ENCODE peak calls at places on chromosomes 7 and 10, in five cellular contexts. U, Z, M, J and I are unnamed samples.

GRCh38 chr10:17838080-17838634 is 29.0 kb downstream of the MRC1 start:
- DNase-seq in U (no peak), Z (no peak), M (no peak), J (no peak), I (no peak)

GRCh38 chr10:77939561-77940001 is 13.0 kb upstream of the DLG5 start:
- DNase-seq in U (no peak), Z (no peak), M (no peak), J (no peak), I (no peak)

GRCh38 chr7:127612263-127612662 is 5.7 kb downstream of the PAX4 start:
- DNase-seq in U (no peak), Z (no peak), M (no peak), J (no peak), I (no peak)

GRCh38 chr10:31075434-31075833 is 43.8 kb upstream of the ZNF438 start:
- DNase-seq in U (no peak), Z (no peak), M (no peak), J (no peak), I (no peak)

GRCh38 chr7:107939472-107940145 is 48.6 kb downstream of the DLD start:
- DNase-seq in U (no peak), Z (no peak), M (no peak), J (no peak), I (no peak)

GRCh38 chr7:98178321-98178720 is 32.9 kb upstream of the BHLHA15 start:
- DNase-seq in U (no peak), Z (no peak), M (no peak), J (no peak), I (no peak)

GRCh38 chr10:16967000-16967865 is 150.0 kb upstream of the RSU1 start:
- DNase-seq in U (no peak), Z (no peak), M (no peak), J (no peak), I (no peak)

GRCh38 chr7:30898411-30898810 is 13.2 kb upstream of the AQP1 start:
- DNase-seq in U (no peak), Z (no peak), M (no peak), J (no peak), I (no peak)

GRCh38 chr10:79422178-79422892 is 23.1 kb downstream of the ZCCHC24 start:
- DNase-seq in U (peak), Z (no peak), M (no peak), J (no peak), I (no peak)

GRCh38 chr10:83218205-83218604 is 921.1 kb upstream of the GHITM start:
- DNase-seq in U (no peak), Z (no peak), M (no peak), J (no peak), I (no peak)

GRCh38 chr7:1291040-1291689 is 58.5 kb downstream of the UNCX start:
- DNase-seq in U (no peak), Z (no peak), M (no peak), J (no peak), I (no peak)

GRCh38 chr7:157962458-157963306 is 624.9 kb downstream of the PTPRN2 start:
- DNase-seq in U (no peak), Z (no peak), M (no peak), J (no peak), I (no peak)

GRCh38 chr7:67696124-67696523 is 699.5 kb downstream of the TYW1 start:
- DNase-seq in U (no peak), Z (no peak), M (no peak), J (no peak), I (no peak)

GRCh38 chr10:124916098-124916584 is 25.8 kb upstream of the ZRANB1 start:
- DNase-seq in U (no peak), Z (no peak), M (no peak), J (no peak), I (no peak)

GRCh38 chr7:139321071-139321745 is 19.9 kb upstream of the FMC1 start:
- DNase-seq in U (no peak), Z (no peak), M (no peak), J (no peak), I (no peak)

GRCh38 chr10:88999629-89000028 is 9.0 kb downstream of the FAS start:
- DNase-seq in U (no peak), Z (no peak), M (no peak), J (no peak), I (no peak)

GRCh38 chr7:5284304-5285281 is 1.9 kb downstream of the SLC29A4 start:
- DNase-seq in U (no peak), Z (peak), M (no peak), J (no peak), I (peak)

GRCh38 chr10:114499630-114500190 is 95.4 kb upstream of the AFAP1L2 start:
- DNase-seq in U (no peak), Z (no peak), M (no peak), J (peak), I (no peak)

GRCh38 chr10:88968316-88968882 is 15.8 kb upstream of the ACTA2 start:
- DNase-seq in U (no peak), Z (no peak), M (no peak), J (no peak), I (no peak)

GRCh38 chr7:47580175-47580701 is 1.7 kb downstream of the TNS3 start:
- DNase-seq in U (no peak), Z (no peak), M (no peak), J (no peak), I (no peak)

GRCh38 chr10:111516144-111516543 is 439.3 kb downstream of the ADRA2A start:
- DNase-seq in U (no peak), Z (no peak), M (no peak), J (no peak), I (no peak)

GRCh38 chr7:33757563-33758165 is 147.7 kb upstream of the BMPER start:
- DNase-seq in U (no peak), Z (peak), M (no peak), J (no peak), I (no peak)

GRCh38 chr7:92831716-92832622 is 4.4 kb downstream of the CDK6 start:
- DNase-seq in U (no peak), Z (no peak), M (no peak), J (no peak), I (no peak)

GRCh38 chr10:35040761-35041501 is 49.2 kb downstream of the CUL2 start:
- DNase-seq in U (peak), Z (no peak), M (no peak), J (no peak), I (no peak)

GRCh38 chr10:4885142-4885541 is 59.1 kb downstream of the AKR1E2 start:
- DNase-seq in U (no peak), Z (no peak), M (no peak), J (no peak), I (no peak)

GRCh38 chr10:80136134-80136571 is 3.6 kb downstream of the PLAC9 start:
- DNase-seq in U (peak), Z (no peak), M (no peak), J (no peak), I (no peak)

GRCh38 chr10:27890971-27891370 is 107.9 kb downstream of the ODAD2 start:
- DNase-seq in U (no peak), Z (no peak), M (no peak), J (no peak), I (no peak)

GRCh38 chr7:44217852-44218402 is 17.1 kb downstream of the YKT6 start:
- DNase-seq in U (no peak), Z (no peak), M (no peak), J (no peak), I (no peak)

GRCh38 chr7:101220295-101220694 is 2.3 kb downstream of the ZNHIT1 start:
- DNase-seq in U (no peak), Z (no peak), M (no peak), J (no peak), I (no peak)

GRCh38 chr10:15737635-15738034 is 17.9 kb upstream of the ITGA8 start:
- DNase-seq in U (no peak), Z (no peak), M (no peak), J (no peak), I (no peak)

GRCh38 chr10:47296111-47296894 is 3.7 kb upstream of the GDF10 start:
- DNase-seq in U (no peak), Z (no peak), M (no peak), J (no peak), I (no peak)

GRCh38 chr10:4812952-4813351 is 13.1 kb upstream of the AKR1E2 start:
- DNase-seq in U (peak), Z (no peak), M (no peak), J (no peak), I (no peak)

GRCh38 chr10:22805304-22805703 is 90.9 kb upstream of the PIP4K2A start:
- DNase-seq in U (no peak), Z (peak), M (no peak), J (no peak), I (peak)

GRCh38 chr10:5570979-5571810 is 46.4 kb downstream of the CALML3 start:
- DNase-seq in U (no peak), Z (no peak), M (no peak), J (no peak), I (no peak)

GRCh38 chr7:121180436-121181063 is 148.2 kb upstream of the WNT16 start:
- DNase-seq in U (no peak), Z (no peak), M (peak), J (no peak), I (no peak)